ENCODE peak calls at places on chromosome 19, in five cellular contexts. X is mucosa of descending colon, R is brain microvascular endothelial cell, H is B cell, D is gastrocnemius medialis. E is an unnamed sample.

GRCh38 chr19:823565-824121 is 1.9 kb upstream of the PLPPR3 start:
- DNase-seq in X (peak), R (no peak), H (no peak), D (no peak), E (no peak)

GRCh38 chr19:17777840-17778620 is 16.9 kb upstream of the B3GNT3 start:
- DNase-seq in X (peak), R (peak), H (peak), D (no peak), E (peak)

GRCh38 chr19:36573948-36574726 is 1.0 kb upstream of the ZNF529 start:
- DNase-seq in X (peak), R (peak), H (no peak), D (no peak), E (peak)

GRCh38 chr19:51529301-51529700 is 2.2 kb downstream of the SIGLEC6 start:
- DNase-seq in X (no peak), R (no peak), H (no peak), D (no peak), E (no peak)

GRCh38 chr19:48484931-48485612 is 15.9 kb downstream of the CYTH2 start:
- DNase-seq in X (no peak), R (no peak), H (no peak), D (no peak), E (no peak)

GRCh38 chr19:19062454-19063182 is 1.2 kb upstream of the SLC25A42 start:
- DNase-seq in X (no peak), R (peak), H (no peak), D (peak), E (no peak)

GRCh38 chr19:39413903-39414608 is 1.6 kb downstream of the PLEKHG2 start:
- DNase-seq in X (peak), R (no peak), H (no peak), D (no peak), E (no peak)

GRCh38 chr19:12787458-12787857 is 3.8 kb upstream of the JUNB start:
- DNase-seq in X (peak), R (no peak), H (no peak), D (no peak), E (no peak)

GRCh38 chr19:40337594-40337993 is 10.6 kb downstream of the C19orf47 start:
- DNase-seq in X (no peak), R (no peak), H (no peak), D (no peak), E (no peak)

GRCh38 chr19:13400296-13400695 is 106.0 kb downstream of the CACNA1A start:
- DNase-seq in X (no peak), R (no peak), H (no peak), D (no peak), E (no peak)

GRCh38 chr19:18559685-18560084 is 2.0 kb downstream of the KXD1 start:
- DNase-seq in X (no peak), R (no peak), H (no peak), D (no peak), E (no peak)

DNA sequence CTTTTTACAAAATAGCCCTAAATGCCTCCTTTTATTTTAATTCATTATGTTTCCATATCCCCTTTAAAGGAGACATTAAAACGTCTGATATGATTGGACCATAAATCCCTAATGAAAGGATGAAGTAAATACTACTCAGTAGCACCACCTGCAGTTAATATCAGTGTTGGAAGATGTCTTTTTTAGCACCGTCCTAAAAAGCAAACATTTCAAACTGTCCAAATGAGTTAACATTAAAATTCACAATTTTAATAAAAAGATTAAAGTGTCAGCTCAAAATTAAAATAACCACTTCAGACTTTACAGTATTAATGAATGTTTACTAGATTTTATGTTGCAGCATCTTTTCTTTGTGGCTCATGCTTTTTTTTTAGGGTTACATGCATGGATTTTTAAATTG is 12.3 kb downstream of the ZNF507 start:
- DNase-seq in X (no peak), R (no peak), H (no peak), D (no peak), E (no peak)
- TF ChIP-seq CTCF in X (no peak), R (peak), H (no peak), D (no peak), E (peak)

GRCh38 chr19:47363758-47364529 is 14.8 kb downstream of the DHX34 start:
- DNase-seq in X (peak), R (peak), H (no peak), D (no peak), E (no peak)

GRCh38 chr19:47353307-47353712 is 4.2 kb downstream of the DHX34 start:
- DNase-seq in X (peak), R (no peak), H (no peak), D (no peak), E (no peak)

GRCh38 chr19:47356900-47357299 is 7.8 kb downstream of the DHX34 start:
- DNase-seq in X (no peak), R (no peak), H (no peak), D (no peak), E (no peak)

GRCh38 chr19:47362321-47362720 is 13.2 kb downstream of the DHX34 start:
- DNase-seq in X (no peak), R (no peak), H (no peak), D (no peak), E (no peak)

GRCh38 chr19:47357788-47358680 is 8.9 kb downstream of the DHX34 start:
- DNase-seq in X (no peak), R (peak), H (no peak), D (no peak), E (no peak)
- TF ChIP-seq CTCF in X (no peak), R (peak), H (no peak), D (no peak), E (peak)

GRCh38 chr19:2210987-2211740 is 25.0 kb downstream of the PLEKHJ1 start:
- DNase-seq in X (no peak), R (no peak), H (no peak), D (no peak), E (no peak)

GRCh38 chr19:2209408-2209807 is 26.7 kb downstream of the PLEKHJ1 start:
- DNase-seq in X (no peak), R (no peak), H (no peak), D (no peak), E (no peak)

GRCh38 chr19:2207991-2208860 is 27.9 kb downstream of the PLEKHJ1 start:
- DNase-seq in X (peak), R (peak), H (peak), D (no peak), E (peak)

GRCh38 chr19:2208975-2209374 is 27.2 kb downstream of the PLEKHJ1 start:
- DNase-seq in X (no peak), R (no peak), H (no peak), D (no peak), E (no peak)

DNA sequence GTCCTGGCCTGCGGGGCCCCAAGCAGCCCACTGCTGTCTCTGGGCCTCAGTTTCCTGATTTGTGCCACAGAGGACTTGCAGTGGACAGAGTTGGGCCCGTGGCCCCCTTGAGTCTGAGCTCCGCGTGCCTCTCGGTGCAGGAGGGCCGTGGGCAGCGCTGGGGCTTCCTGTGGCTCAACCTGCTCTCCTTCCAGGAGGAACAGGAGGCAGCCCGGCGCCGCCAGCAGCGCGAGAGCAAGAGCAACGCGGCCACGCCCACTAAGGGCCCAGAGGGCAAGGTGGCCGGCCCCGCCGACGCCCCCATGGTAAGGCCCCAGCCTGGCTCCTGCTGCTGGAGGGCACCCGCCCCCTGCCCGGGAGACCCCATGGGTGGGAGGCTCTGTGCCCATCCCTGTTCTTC is 25.9 kb downstream of the PLEKHJ1 start:
- DNase-seq in X (peak), R (no peak), H (no peak), D (no peak), E (no peak)
- TF ChIP-seq CTCF in X (no peak), R (no peak), H (no peak), D (no peak), E (no peak)

DNA sequence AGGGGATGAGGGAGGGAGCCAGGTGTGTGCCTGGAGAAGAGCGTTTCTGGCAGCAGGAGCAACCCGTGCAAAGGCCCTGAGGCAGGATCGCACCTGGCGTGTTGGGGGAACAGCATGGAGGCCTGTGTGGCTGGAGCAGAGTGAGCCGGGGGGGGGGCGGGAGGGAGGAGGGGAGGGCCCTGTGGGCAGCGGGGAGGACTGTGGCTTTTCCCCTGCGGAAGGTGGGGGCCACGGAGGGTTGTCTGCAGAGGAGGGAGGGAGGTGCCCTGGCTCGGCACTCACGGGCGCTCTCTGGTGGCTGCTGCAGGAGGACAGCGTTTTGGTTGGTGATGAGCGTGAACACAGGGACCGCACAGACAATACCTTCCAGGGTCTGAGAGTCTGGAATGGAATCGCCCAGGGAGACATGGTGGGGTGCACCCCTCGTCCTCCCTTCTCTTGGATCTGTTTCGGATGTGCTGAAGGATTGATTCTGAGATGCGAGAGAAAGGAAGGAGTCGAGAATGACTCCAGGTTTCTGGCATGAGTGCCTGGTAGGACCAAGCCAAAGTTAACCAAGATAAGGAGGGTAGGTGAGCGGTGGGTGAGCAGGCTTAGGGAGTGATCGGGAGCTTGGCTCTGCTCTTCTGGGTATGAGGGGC is 6.5 kb downstream of the RAB11B start:
- DNase-seq in X (peak), R (peak), H (peak), D (peak), E (peak)
- TF ChIP-seq CTCF in X (peak), R (peak), H (peak), D (peak), E (peak)

DNA sequence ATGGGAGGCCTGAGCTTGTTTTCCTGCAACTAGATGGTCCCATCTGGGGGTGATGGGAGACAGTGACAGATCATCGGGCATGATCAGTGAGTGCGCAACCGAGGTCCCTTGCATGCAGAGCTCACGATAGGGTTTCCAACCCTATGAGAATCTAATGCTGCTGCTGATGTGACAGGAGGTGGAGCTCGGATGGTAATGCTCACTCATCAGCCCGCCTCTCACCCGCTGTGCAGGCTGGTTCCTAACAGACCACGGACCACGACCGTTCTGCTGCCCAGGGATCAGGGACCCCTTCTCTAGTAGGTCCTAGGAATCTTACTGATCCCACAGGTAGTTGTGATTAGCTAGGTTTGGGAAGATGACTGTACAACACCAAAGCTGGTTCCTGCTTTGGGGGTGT is 23.5 kb upstream of the GARRE1 start:
- DNase-seq in X (no peak), R (no peak), H (no peak), D (no peak), E (no peak)
- TF ChIP-seq CTCF in X (no peak), R (no peak), H (no peak), D (no peak), E (no peak)

GRCh38 chr19:53942001-53942786 is 20.5 kb upstream of the CACNG8 start:
- DNase-seq in X (peak), R (peak), H (no peak), D (no peak), E (no peak)
- TF ChIP-seq CTCF in X (no peak), R (peak), H (no peak), D (no peak), E (no peak)

GRCh38 chr19:16375936-16376185 is 51.2 kb downstream of the KLF2 start:
- DNase-seq in X (no peak), R (no peak), H (no peak), D (no peak), E (no peak)

GRCh38 chr19:16377521-16377920 is 52.9 kb downstream of the KLF2 start:
- DNase-seq in X (no peak), R (no peak), H (no peak), D (peak), E (no peak)

GRCh38 chr19:16376241-16376640 is 51.6 kb downstream of the KLF2 start:
- DNase-seq in X (no peak), R (no peak), H (no peak), D (no peak), E (no peak)

GRCh38 chr19:16375157-16375935 is 50.7 kb downstream of the KLF2 start:
- DNase-seq in X (no peak), R (no peak), H (no peak), D (no peak), E (no peak)

GRCh38 chr19:16376649-16377048 is 52.0 kb downstream of the KLF2 start:
- DNase-seq in X (no peak), R (no peak), H (no peak), D (no peak), E (no peak)
- TF ChIP-seq CTCF in X (no peak), R (peak), H (peak), D (no peak), E (peak)

GRCh38 chr19:56660381-56661105 is 11.0 kb downstream of the ZNF835 start:
- DNase-seq in X (no peak), R (no peak), H (no peak), D (no peak), E (no peak)
- TF ChIP-seq CTCF in X (no peak), R (no peak), H (no peak), D (no peak), E (no peak)

DNA sequence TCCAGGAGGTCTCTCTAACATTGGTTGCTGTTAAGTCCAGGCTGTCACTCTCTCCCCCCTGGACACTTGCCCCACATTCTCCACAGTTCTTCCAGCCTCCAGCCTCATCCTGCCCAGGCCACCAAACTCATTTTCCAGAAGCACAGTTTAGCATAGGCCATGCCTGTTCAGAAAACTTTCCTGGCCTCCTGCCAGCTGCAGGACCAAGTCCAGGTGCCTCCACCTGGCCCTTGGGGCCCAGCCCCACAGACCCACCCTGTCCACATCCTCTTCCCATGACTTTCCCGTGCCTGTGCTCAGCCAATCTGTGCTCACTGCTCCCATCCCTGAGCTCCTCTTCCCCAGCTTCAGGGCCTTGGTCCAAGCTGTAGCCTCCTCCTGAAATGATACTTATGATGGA is 905.0 kb downstream of the UQCRFS1 start:
- DNase-seq in X (no peak), R (no peak), H (no peak), D (no peak), E (no peak)
- TF ChIP-seq CTCF in X (no peak), R (no peak), H (no peak), D (no peak), E (no peak)

GRCh38 chr19:28563964-28564914 is 648.7 kb downstream of the UQCRFS1 start:
- DNase-seq in X (no peak), R (no peak), H (no peak), D (no peak), E (no peak)
- TF ChIP-seq CTCF in X (no peak), R (no peak), H (no peak), D (no peak), E (no peak)

E was measured in GM13977.